ENCODE peak calls at places on chromosomes 13 and 19, in nine cellular contexts. W, B, Z, Q, F, A, C, E and O are unnamed samples.

GRCh38 chr19:58330458-58330857 is 3.7 kb downstream of the ZSCAN22 start:
- DNase-seq in W (no peak), B (peak; percentile 60), Z (no peak), Q (no peak), F (no peak), A (no peak), C (peak; percentile 88), E (no peak), O (no peak)

GRCh38 chr13:79935121-79935520 is 405.8 kb downstream of the SPRY2 start:
- DNase-seq in W (no peak), B (peak; percentile 33), Z (no peak), Q (no peak), F (no peak), A (no peak), C (no peak), E (no peak), O (no peak)

GRCh38 chr19:42965204-42965603 is 28.2 kb upstream of the PSG7 start:
- DNase-seq in W (no peak), B (peak; percentile 90), Z (peak; percentile 36), Q (no peak), F (no peak), A (no peak), C (peak; percentile 62), E (no peak), O (no peak)

GRCh38 chr19:45972081-45972943 is 1.4 kb downstream of the NOVA2 start:
- DNase-seq in W (no peak), B (no peak), Z (no peak), Q (peak; percentile 21), F (no peak), A (no peak), C (no peak), E (no peak), O (no peak)

GRCh38 chr19:35355851-35356460 is 2.3 kb upstream of the FFAR3 start:
- DNase-seq in W (no peak), B (no peak), Z (no peak), Q (no peak), F (no peak), A (no peak), C (no peak), E (no peak), O (no peak)

GRCh38 chr19:20503536-20503935 is 62.0 kb downstream of the ZNF737 start:
- DNase-seq in W (no peak), B (peak; percentile 31), Z (no peak), Q (no peak), F (no peak), A (no peak), C (peak; percentile 71), E (no peak), O (no peak)

GRCh38 chr19:2627319-2627829 is 75.1 kb downstream of the GNG7 start:
- DNase-seq in W (peak; percentile 69), B (peak; percentile 99), Z (peak; percentile 98), Q (peak; percentile 77), F (no peak), A (peak; percentile 69), C (peak; percentile 96), E (no peak), O (no peak)

GRCh38 chr19:54172764-54173699 is at the start of gene TMC4:
- DNase-seq in W (no peak), B (no peak), Z (no peak), Q (no peak), F (no peak), A (peak; percentile 95), C (peak; percentile 93), E (no peak), O (no peak)

GRCh38 chr13:51815848-51816247 is 11.9 kb upstream of the DHRS12 start:
- DNase-seq in W (no peak), B (no peak), Z (no peak), Q (no peak), F (no peak), A (no peak), C (peak; percentile 12), E (no peak), O (no peak)

GRCh38 chr13:91516799-91517198 is 118.4 kb downstream of the GPC5 start:
- DNase-seq in W (no peak), B (no peak), Z (no peak), Q (no peak), F (no peak), A (no peak), C (no peak), E (no peak), O (no peak)

GRCh38 chr19:49106648-49107135 is 7.5 kb upstream of the LIN7B start:
- DNase-seq in W (peak; percentile 84), B (peak; percentile 33), Z (no peak), Q (peak; percentile 48), F (peak; percentile 63), A (peak; percentile 71), C (peak; percentile 57), E (peak; percentile 60), O (peak; percentile 57)

GRCh38 chr19:38735257-38735686 is 9.0 kb downstream of the CAPN12 start:
- DNase-seq in W (peak; percentile 77), B (no peak), Z (no peak), Q (no peak), F (no peak), A (peak; percentile 54), C (peak; percentile 18), E (no peak), O (peak; percentile 26)